ENCODE peak calls at places on chromosomes 6 and 20, in ten cellular contexts. One of them, this sample, is unnamed.

GRCh38 chr6:2534406-2535139 is 216.1 kb downstream of the MYLK4 start:
- DNase-seq in omental fat pad: no peak
- DNase-seq in nephron progenitor cell: no peak
- DNase-seq in HFFc6: no peak
- DNase-seq in AG09319: no peak
- DNase-seq in colonic mucosa: no peak
- DNase-seq in ascending aorta: no peak
- DNase-seq in hepatocyte: no peak
- DNase-seq in activated CD8-positive, alpha-beta T cell treated with anti-CD3 and anti-CD28 coated beads for 36 hours: no peak
- DNase-seq in endothelial cell: peak
- DNase-seq in this sample: no peak

GRCh38 chr20:44448753-44449546 is 26.7 kb upstream of the TTPAL start:
- DNase-seq in omental fat pad: no peak
- DNase-seq in nephron progenitor cell: peak
- DNase-seq in HFFc6: no peak
- DNase-seq in AG09319: no peak
- DNase-seq in colonic mucosa: peak
- DNase-seq in ascending aorta: no peak
- DNase-seq in hepatocyte: no peak
- DNase-seq in activated CD8-positive, alpha-beta T cell treated with anti-CD3 and anti-CD28 coated beads for 36 hours: peak
- DNase-seq in endothelial cell: peak
- DNase-seq in this sample: peak

GRCh38 chr20:36199293-36200257 is 36.7 kb upstream of the AAR2 start:
- DNase-seq in omental fat pad: peak
- DNase-seq in nephron progenitor cell: peak
- DNase-seq in HFFc6: peak
- DNase-seq in AG09319: peak
- DNase-seq in colonic mucosa: peak
- DNase-seq in ascending aorta: peak
- DNase-seq in hepatocyte: peak
- DNase-seq in activated CD8-positive, alpha-beta T cell treated with anti-CD3 and anti-CD28 coated beads for 36 hours: peak
- DNase-seq in endothelial cell: peak
- DNase-seq in this sample: peak

GRCh38 chr6:166348305-166348949 is 6.1 kb upstream of the SFT2D1 start:
- DNase-seq in omental fat pad: no peak
- DNase-seq in nephron progenitor cell: no peak
- DNase-seq in HFFc6: no peak
- DNase-seq in AG09319: no peak
- DNase-seq in colonic mucosa: no peak
- DNase-seq in ascending aorta: no peak
- DNase-seq in hepatocyte: no peak
- DNase-seq in activated CD8-positive, alpha-beta T cell treated with anti-CD3 and anti-CD28 coated beads for 36 hours: no peak
- DNase-seq in endothelial cell: no peak
- DNase-seq in this sample: no peak

GRCh38 chr6:161370882-161371281 is 97.0 kb upstream of the AGPAT4 start:
- DNase-seq in omental fat pad: peak
- DNase-seq in nephron progenitor cell: peak
- DNase-seq in HFFc6: peak
- DNase-seq in AG09319: peak
- DNase-seq in colonic mucosa: peak
- DNase-seq in ascending aorta: no peak
- DNase-seq in hepatocyte: peak
- DNase-seq in activated CD8-positive, alpha-beta T cell treated with anti-CD3 and anti-CD28 coated beads for 36 hours: peak
- DNase-seq in endothelial cell: peak
- DNase-seq in this sample: peak

GRCh38 chr20:35436175-35436568 is 1.9 kb downstream of the GDF5 start:
- DNase-seq in omental fat pad: no peak
- DNase-seq in nephron progenitor cell: peak
- DNase-seq in HFFc6: no peak
- DNase-seq in AG09319: no peak
- DNase-seq in colonic mucosa: no peak
- DNase-seq in ascending aorta: no peak
- DNase-seq in hepatocyte: no peak
- DNase-seq in activated CD8-positive, alpha-beta T cell treated with anti-CD3 and anti-CD28 coated beads for 36 hours: no peak
- DNase-seq in endothelial cell: no peak
- DNase-seq in this sample: no peak

GRCh38 chr6:25144919-25145318 is 134.3 kb upstream of the CARMIL1 start:
- DNase-seq in omental fat pad: no peak
- DNase-seq in nephron progenitor cell: no peak
- DNase-seq in HFFc6: no peak
- DNase-seq in AG09319: no peak
- DNase-seq in colonic mucosa: no peak
- DNase-seq in ascending aorta: no peak
- DNase-seq in hepatocyte: no peak
- DNase-seq in activated CD8-positive, alpha-beta T cell treated with anti-CD3 and anti-CD28 coated beads for 36 hours: no peak
- DNase-seq in endothelial cell: no peak
- DNase-seq in this sample: no peak

GRCh38 chr6:163671355-163671754 is 256.8 kb downstream of the QKI start:
- DNase-seq in omental fat pad: no peak
- DNase-seq in nephron progenitor cell: no peak
- DNase-seq in HFFc6: no peak
- DNase-seq in AG09319: no peak
- DNase-seq in colonic mucosa: no peak
- DNase-seq in ascending aorta: no peak
- DNase-seq in hepatocyte: no peak
- DNase-seq in activated CD8-positive, alpha-beta T cell treated with anti-CD3 and anti-CD28 coated beads for 36 hours: no peak
- DNase-seq in endothelial cell: no peak
- DNase-seq in this sample: no peak

GRCh38 chr20:3658019-3658707 is 5.0 kb downstream of the GFRA4 start:
- DNase-seq in omental fat pad: no peak
- DNase-seq in nephron progenitor cell: no peak
- DNase-seq in HFFc6: no peak
- DNase-seq in AG09319: no peak
- DNase-seq in colonic mucosa: no peak
- DNase-seq in ascending aorta: no peak
- DNase-seq in hepatocyte: no peak
- DNase-seq in activated CD8-positive, alpha-beta T cell treated with anti-CD3 and anti-CD28 coated beads for 36 hours: no peak
- DNase-seq in endothelial cell: no peak
- DNase-seq in this sample: no peak

GRCh38 chr20:64256282-64256947 is 867 bp downstream of the PCMTD2 start:
- DNase-seq in omental fat pad: no peak
- DNase-seq in nephron progenitor cell: no peak
- DNase-seq in HFFc6: no peak
- DNase-seq in AG09319: no peak
- DNase-seq in colonic mucosa: no peak
- DNase-seq in ascending aorta: no peak
- DNase-seq in hepatocyte: no peak
- DNase-seq in activated CD8-positive, alpha-beta T cell treated with anti-CD3 and anti-CD28 coated beads for 36 hours: no peak
- DNase-seq in endothelial cell: no peak
- DNase-seq in this sample: no peak

GRCh38 chr6:117602151-117602898 is at the start of gene GOPC:
- DNase-seq in omental fat pad: peak
- DNase-seq in nephron progenitor cell: peak
- DNase-seq in HFFc6: peak
- DNase-seq in AG09319: peak
- DNase-seq in colonic mucosa: peak
- DNase-seq in ascending aorta: peak
- DNase-seq in hepatocyte: peak
- DNase-seq in activated CD8-positive, alpha-beta T cell treated with anti-CD3 and anti-CD28 coated beads for 36 hours: peak
- DNase-seq in endothelial cell: peak
- DNase-seq in this sample: peak

GRCh38 chr6:130020106-130020851 is 1.9 kb downstream of the L3MBTL3 start:
- DNase-seq in omental fat pad: no peak
- DNase-seq in nephron progenitor cell: peak
- DNase-seq in HFFc6: no peak
- DNase-seq in AG09319: no peak
- DNase-seq in colonic mucosa: peak
- DNase-seq in ascending aorta: no peak
- DNase-seq in hepatocyte: peak
- DNase-seq in activated CD8-positive, alpha-beta T cell treated with anti-CD3 and anti-CD28 coated beads for 36 hours: peak
- DNase-seq in endothelial cell: peak
- DNase-seq in this sample: peak

DNA sequence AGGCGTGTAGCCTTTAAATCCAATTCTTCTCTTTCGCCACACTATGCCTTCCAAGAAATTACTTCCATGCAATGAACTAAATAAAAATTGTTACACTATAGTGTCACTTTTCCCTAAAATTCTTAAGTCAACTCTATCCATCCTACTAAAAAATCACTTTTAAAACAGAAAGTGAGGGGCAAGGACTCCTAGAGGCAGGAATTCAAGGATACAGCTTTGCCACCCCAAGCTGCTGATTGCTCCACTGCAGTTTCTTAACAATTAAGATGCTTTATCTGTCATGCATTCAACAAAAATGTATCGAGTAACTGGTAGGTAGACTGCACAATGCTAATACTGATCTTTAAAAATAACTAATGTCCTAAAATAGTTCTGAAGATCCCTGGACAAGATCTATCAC is 4.3 kb downstream of the MCM9 start:
- DNase-seq in omental fat pad: no peak
- DNase-seq in nephron progenitor cell: no peak
- DNase-seq in HFFc6: no peak
- DNase-seq in AG09319: no peak
- DNase-seq in colonic mucosa: no peak
- DNase-seq in ascending aorta: no peak
- DNase-seq in hepatocyte: no peak
- DNase-seq in activated CD8-positive, alpha-beta T cell treated with anti-CD3 and anti-CD28 coated beads for 36 hours: no peak
- DNase-seq in endothelial cell: no peak
- DNase-seq in this sample: no peak
- TF ChIP-seq CTCF in omental fat pad: no peak
- TF ChIP-seq CTCF in nephron progenitor cell: no peak
- TF ChIP-seq CTCF in HFFc6: peak
- TF ChIP-seq CTCF in AG09319: no peak
- TF ChIP-seq CTCF in colonic mucosa: no peak
- TF ChIP-seq CTCF in ascending aorta: no peak
- TF ChIP-seq CTCF in hepatocyte: no peak
- TF ChIP-seq CTCF in activated CD8-positive, alpha-beta T cell treated with anti-CD3 and anti-CD28 coated beads for 36 hours: no peak
- TF ChIP-seq CTCF in endothelial cell: no peak
- TF ChIP-seq CTCF in this sample: no peak

DNA sequence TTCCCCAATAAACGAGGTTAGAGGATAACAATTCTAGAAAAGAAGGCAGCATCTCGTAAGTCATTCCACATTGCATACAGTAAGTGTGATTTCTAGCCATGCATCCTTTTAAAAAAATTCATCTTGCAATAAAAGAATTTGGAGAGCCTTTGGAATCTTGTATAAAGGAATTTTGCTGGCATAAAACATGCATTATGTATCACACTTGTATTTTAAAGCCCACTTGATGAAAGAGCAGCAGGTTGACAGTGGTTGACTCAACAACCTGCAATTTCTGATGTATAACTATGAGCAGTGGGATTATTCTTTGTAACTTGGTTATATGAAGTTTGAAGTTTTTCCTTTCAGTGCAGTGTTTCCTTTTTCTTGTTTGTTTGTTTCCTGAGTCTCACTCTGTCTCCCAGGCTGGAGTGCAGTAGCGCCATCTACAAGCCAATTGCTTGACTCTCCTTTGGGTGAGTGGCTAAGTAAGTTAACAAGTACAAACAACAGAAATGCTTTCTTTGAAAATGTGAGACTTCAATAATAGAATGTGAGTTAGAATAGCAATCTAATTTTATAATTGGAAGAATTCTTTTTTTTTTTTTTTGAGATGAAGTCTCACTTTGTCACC is 39.9 kb downstream of the JARID2 start:
- DNase-seq in omental fat pad: no peak
- DNase-seq in nephron progenitor cell: no peak
- DNase-seq in HFFc6: no peak
- DNase-seq in AG09319: no peak
- DNase-seq in colonic mucosa: no peak
- DNase-seq in ascending aorta: no peak
- DNase-seq in hepatocyte: no peak
- DNase-seq in activated CD8-positive, alpha-beta T cell treated with anti-CD3 and anti-CD28 coated beads for 36 hours: no peak
- DNase-seq in endothelial cell: no peak
- DNase-seq in this sample: no peak
- TF ChIP-seq CTCF in omental fat pad: no peak
- TF ChIP-seq CTCF in nephron progenitor cell: no peak
- TF ChIP-seq CTCF in HFFc6: peak
- TF ChIP-seq CTCF in AG09319: peak
- TF ChIP-seq CTCF in colonic mucosa: no peak
- TF ChIP-seq CTCF in ascending aorta: no peak
- TF ChIP-seq CTCF in hepatocyte: no peak
- TF ChIP-seq CTCF in activated CD8-positive, alpha-beta T cell treated with anti-CD3 and anti-CD28 coated beads for 36 hours: no peak
- TF ChIP-seq CTCF in endothelial cell: no peak
- TF ChIP-seq CTCF in this sample: no peak

DNA sequence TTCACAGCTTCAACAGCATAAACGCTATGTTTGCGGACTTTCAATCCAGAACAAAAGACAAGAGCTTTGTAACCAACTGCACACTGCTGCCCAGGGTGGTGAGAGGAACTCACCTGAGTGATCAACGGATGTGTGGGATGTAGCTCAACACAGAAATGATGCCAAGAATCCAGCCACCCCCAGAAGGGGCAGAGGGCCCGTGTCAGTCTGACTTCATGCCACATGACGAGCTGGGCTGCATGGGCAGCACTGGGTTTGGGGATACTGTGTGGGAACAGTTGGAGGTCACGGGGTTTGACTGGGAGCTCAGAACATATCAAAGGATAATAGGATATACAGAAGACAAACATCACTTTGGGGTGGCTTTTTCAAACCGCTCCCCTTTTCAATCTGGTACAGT is 79.4 kb upstream of the TRAF3IP2 start:
- DNase-seq in omental fat pad: no peak
- DNase-seq in nephron progenitor cell: no peak
- DNase-seq in HFFc6: no peak
- DNase-seq in AG09319: no peak
- DNase-seq in colonic mucosa: no peak
- DNase-seq in ascending aorta: no peak
- DNase-seq in hepatocyte: no peak
- DNase-seq in activated CD8-positive, alpha-beta T cell treated with anti-CD3 and anti-CD28 coated beads for 36 hours: no peak
- DNase-seq in endothelial cell: no peak
- DNase-seq in this sample: no peak
- TF ChIP-seq CTCF in omental fat pad: no peak
- TF ChIP-seq CTCF in nephron progenitor cell: no peak
- TF ChIP-seq CTCF in HFFc6: no peak
- TF ChIP-seq CTCF in AG09319: no peak
- TF ChIP-seq CTCF in colonic mucosa: no peak
- TF ChIP-seq CTCF in ascending aorta: no peak
- TF ChIP-seq CTCF in hepatocyte: no peak
- TF ChIP-seq CTCF in activated CD8-positive, alpha-beta T cell treated with anti-CD3 and anti-CD28 coated beads for 36 hours: no peak
- TF ChIP-seq CTCF in endothelial cell: no peak
- TF ChIP-seq CTCF in this sample: no peak

DNA sequence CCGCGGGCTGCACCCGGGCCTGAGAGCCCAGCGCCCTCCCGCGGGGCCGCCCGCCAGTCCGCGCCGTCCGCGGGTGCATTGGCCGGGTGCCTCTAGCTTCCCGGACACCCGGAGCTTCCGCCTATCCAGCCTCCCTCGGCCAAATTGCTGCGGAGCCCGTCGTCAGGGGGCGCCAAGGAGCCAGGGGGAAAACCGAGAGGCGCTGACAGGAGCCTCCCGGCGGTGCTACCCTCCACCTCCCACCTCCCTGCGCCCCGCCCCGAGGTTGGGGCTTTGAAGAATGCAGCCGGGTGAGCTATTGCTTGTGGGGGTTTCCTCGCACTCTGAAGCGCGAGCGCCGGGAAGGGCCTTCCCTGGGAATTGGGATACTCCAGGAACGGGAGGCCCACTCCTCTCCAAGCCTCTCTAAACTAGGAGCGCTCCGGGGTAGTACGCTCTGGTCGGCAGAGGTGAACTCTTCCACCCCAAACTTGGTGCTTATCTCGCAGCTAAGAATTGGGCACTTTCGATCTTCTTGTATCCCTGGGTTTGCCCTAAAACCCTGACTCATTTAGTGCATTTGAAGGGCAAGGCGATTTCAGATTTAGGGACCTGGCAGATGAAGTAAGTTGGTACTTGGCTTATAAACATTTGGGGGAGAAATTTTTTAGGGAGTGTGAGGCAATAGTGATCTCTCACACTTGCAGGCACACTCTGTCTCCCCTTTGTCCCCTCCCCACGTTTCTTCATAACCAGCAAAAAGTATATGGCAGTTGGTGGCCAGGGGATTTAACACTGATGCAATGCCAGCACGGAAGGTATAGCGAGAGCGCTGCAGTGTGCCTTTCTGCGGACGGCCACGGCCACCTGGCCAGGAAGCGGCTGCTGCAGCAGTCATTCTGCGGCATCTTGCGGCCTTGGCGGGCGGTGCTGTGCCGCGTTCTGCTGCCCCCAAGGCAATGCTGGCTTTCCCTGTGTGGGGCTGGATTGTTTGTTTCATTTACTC is 556 bp downstream of the BEND6 start:
- DNase-seq in omental fat pad: peak
- DNase-seq in nephron progenitor cell: peak
- DNase-seq in HFFc6: peak
- DNase-seq in AG09319: peak
- DNase-seq in colonic mucosa: peak
- DNase-seq in ascending aorta: peak
- DNase-seq in hepatocyte: peak
- DNase-seq in activated CD8-positive, alpha-beta T cell treated with anti-CD3 and anti-CD28 coated beads for 36 hours: peak
- DNase-seq in endothelial cell: peak
- DNase-seq in this sample: peak
- TF ChIP-seq CTCF in omental fat pad: no peak
- TF ChIP-seq CTCF in nephron progenitor cell: peak
- TF ChIP-seq CTCF in HFFc6: peak
- TF ChIP-seq CTCF in AG09319: peak
- TF ChIP-seq CTCF in colonic mucosa: peak
- TF ChIP-seq CTCF in ascending aorta: peak
- TF ChIP-seq CTCF in hepatocyte: peak
- TF ChIP-seq CTCF in activated CD8-positive, alpha-beta T cell treated with anti-CD3 and anti-CD28 coated beads for 36 hours: peak
- TF ChIP-seq CTCF in endothelial cell: peak
- TF ChIP-seq CTCF in this sample: peak